ENCODE peak calls at places on chromosomes 2 and 18, in nine cellular contexts. O is GM20000, M is left ventricle myocardium inferior, V is HCT116, L is endothelial cell, H is lower lobe of right lung, W is psoas muscle, I is GM12864, X is heart right ventricle. S is an unnamed sample.

GRCh38 chr2:59484673-59485072 is 1068.8 kb downstream of the BCL11A start:
- DNase-seq in W (no peak), M (no peak), I (no peak), X (no peak), V (no peak), H (no peak), L (no peak), O (no peak), S (no peak)

GRCh38 chr2:217743980-217744761 is 258.6 kb downstream of the TNS1 start:
- DNase-seq in X (peak; percentile 55), O (no peak), H (no peak), M (peak; percentile 58), I (no peak), L (no peak), V (no peak), W (peak; percentile 77), S (no peak)

GRCh38 chr2:127097471-127097765 is 9.5 kb downstream of the BIN1 start:
- DNase-seq in V (no peak), I (no peak), X (no peak), W (no peak), H (peak; percentile 30), L (no peak), O (no peak), M (no peak), S (no peak)

GRCh38 chr2:195687320-195688086 is 30.5 kb downstream of the SLC39A10 start:
- DNase-seq in M (no peak), L (no peak), I (no peak), X (no peak), V (no peak), H (no peak), W (no peak), O (no peak), S (no peak)

GRCh38 chr2:136116111-136116812 is 1.7 kb downstream of the CXCR4 start:
- DNase-seq in X (peak; percentile 62), W (peak; percentile 61), I (no peak), M (peak; percentile 62), O (peak; percentile 48), H (peak; percentile 87), L (peak; percentile 39), V (no peak), S (peak; percentile 71)

GRCh38 chr2:35125278-35125677 is 1230.3 kb upstream of the CRIM1 start:
- DNase-seq in W (no peak), X (no peak), M (no peak), V (no peak), O (no peak), I (no peak), L (no peak), H (no peak), S (no peak)

GRCh38 chr18:48007955-48008701 is 77.7 kb upstream of the SMAD2 start:
- DNase-seq in L (peak; percentile 82), O (peak; percentile 89), V (no peak), I (no peak), H (peak; percentile 77), X (peak; percentile 69), W (peak; percentile 77), M (peak; percentile 69), S (peak; percentile 76)

GRCh38 chr2:231928481-231928880 is 2.3 kb upstream of the NPPC start:
- DNase-seq in W (no peak), X (no peak), O (peak; percentile 14), I (no peak), H (no peak), V (no peak), L (peak; percentile 42), M (no peak), S (peak; percentile 23)

GRCh38 chr18:7926526-7926925 is 359.4 kb downstream of the PTPRM start:
- DNase-seq in X (no peak), V (peak; percentile 64), M (no peak), L (peak; percentile 26), O (no peak), H (no peak), I (no peak), W (no peak), S (peak; percentile 78)

GRCh38 chr2:75447168-75447567 is 113.6 kb downstream of the EVA1A start:
- DNase-seq in L (no peak), M (no peak), V (no peak), W (no peak), O (no peak), I (no peak), X (no peak), H (no peak), S (no peak)

GRCh38 chr18:5510109-5510846 is 33.5 kb downstream of the EPB41L3 start:
- DNase-seq in H (no peak), V (no peak), L (no peak), I (no peak), X (no peak), M (no peak), W (no peak), O (no peak), S (no peak)

GRCh38 chr2:1742300-1742679 is 2.0 kb downstream of the PXDN start:
- DNase-seq in I (no peak), H (no peak), X (no peak), V (no peak), W (no peak), O (no peak), L (no peak), M (no peak), S (no peak)

DNA sequence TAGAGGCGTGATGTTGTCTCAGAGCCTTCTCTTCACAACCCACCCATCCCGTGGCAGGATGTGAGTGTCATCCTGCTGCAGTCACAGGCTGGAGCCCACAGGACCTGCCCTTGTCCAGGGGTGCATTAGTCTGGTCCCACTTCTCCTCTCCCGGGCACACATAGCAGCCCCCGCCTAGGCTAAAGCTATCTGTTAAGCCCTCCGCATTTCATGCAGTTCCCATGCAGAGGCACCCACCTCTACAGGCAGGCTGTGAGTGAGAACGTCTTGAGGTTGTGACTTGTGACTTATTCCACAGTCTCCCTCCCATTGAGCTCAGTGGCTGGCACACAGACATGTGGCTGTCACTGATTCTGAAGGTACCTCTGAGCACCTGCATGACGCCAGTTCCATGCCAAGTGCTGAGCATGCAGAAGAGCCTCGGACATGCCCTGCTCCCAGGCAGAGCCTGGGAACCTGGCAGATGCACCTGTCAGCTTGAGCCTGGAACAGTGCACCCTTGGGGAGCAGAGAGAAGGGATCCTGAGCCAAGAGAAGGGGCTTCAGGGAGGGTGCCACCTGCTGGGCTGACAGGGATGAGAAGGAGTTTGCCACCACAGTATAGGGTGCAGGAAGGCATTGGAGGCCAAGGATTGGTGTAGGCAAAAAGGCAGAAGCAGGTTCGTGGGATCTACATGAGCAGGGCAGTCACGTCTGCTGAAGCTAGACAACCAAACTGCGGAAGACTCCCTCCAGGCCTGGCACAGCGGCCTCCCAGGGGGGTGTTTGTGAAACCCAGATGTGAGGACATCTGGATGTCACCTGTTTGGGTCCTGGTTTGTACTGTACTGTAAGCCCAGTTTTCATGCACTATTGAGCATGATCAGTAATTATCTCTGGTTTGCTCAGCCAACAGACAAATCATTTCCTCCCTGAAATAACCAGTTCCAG is 213.6 kb downstream of the GLI2 start:
- DNase-seq in H (no peak), X (no peak), L (no peak), M (no peak), I (no peak), V (no peak), W (no peak), O (no peak), S (peak; percentile 67)
- TF ChIP-seq CTCF in H (no peak), X (no peak), L (no peak), M (peak; percentile 41), I (peak; percentile 23), V (peak; percentile 63), W (peak; percentile 28), O (no peak), S (peak; percentile 41)

GRCh38 chr2:143282684-143283083 is 153.5 kb downstream of the ARHGAP15 start:
- DNase-seq in X (no peak), W (no peak), M (no peak), L (peak; percentile 27), O (no peak), H (no peak), V (no peak), I (no peak), S (no peak)
- TF ChIP-seq CTCF in X (no peak), W (no peak), M (no peak), L (peak; percentile 66), O (peak; percentile 7), H (no peak), V (peak; percentile 55), I (peak; percentile 55), S (no peak)

GRCh38 chr2:157780211-157780610 is 95.9 kb downstream of the ACVR1 start:
- DNase-seq in M (no peak), V (no peak), O (no peak), H (no peak), L (no peak), X (no peak), I (no peak), W (no peak), S (no peak)

GRCh38 chr2:157779794-157780193 is 96.3 kb downstream of the ACVR1 start:
- DNase-seq in L (no peak), M (no peak), X (no peak), V (no peak), O (no peak), W (no peak), H (no peak), I (no peak), S (no peak)

GRCh38 chr2:157784169-157784822 is 91.8 kb downstream of the ACVR1 start:
- DNase-seq in O (no peak), M (peak; percentile 46), V (no peak), X (peak; percentile 34), L (no peak), H (peak; percentile 57), I (no peak), W (no peak), S (peak; percentile 54)

GRCh38 chr2:157783180-157783579 is 93.0 kb downstream of the ACVR1 start:
- DNase-seq in L (no peak), H (no peak), I (no peak), M (no peak), X (no peak), V (no peak), W (no peak), O (no peak), S (no peak)

GRCh38 chr2:157782057-157782845 is 93.9 kb downstream of the ACVR1 start:
- DNase-seq in L (no peak), M (no peak), I (no peak), W (peak; percentile 72), V (no peak), X (peak; percentile 15), H (no peak), O (no peak), S (no peak)
- TF ChIP-seq CTCF in L (no peak), M (peak; percentile 63), I (no peak), W (peak; percentile 54), V (no peak), X (peak; percentile 29), H (no peak), O (no peak), S (peak; percentile 22)

DNA sequence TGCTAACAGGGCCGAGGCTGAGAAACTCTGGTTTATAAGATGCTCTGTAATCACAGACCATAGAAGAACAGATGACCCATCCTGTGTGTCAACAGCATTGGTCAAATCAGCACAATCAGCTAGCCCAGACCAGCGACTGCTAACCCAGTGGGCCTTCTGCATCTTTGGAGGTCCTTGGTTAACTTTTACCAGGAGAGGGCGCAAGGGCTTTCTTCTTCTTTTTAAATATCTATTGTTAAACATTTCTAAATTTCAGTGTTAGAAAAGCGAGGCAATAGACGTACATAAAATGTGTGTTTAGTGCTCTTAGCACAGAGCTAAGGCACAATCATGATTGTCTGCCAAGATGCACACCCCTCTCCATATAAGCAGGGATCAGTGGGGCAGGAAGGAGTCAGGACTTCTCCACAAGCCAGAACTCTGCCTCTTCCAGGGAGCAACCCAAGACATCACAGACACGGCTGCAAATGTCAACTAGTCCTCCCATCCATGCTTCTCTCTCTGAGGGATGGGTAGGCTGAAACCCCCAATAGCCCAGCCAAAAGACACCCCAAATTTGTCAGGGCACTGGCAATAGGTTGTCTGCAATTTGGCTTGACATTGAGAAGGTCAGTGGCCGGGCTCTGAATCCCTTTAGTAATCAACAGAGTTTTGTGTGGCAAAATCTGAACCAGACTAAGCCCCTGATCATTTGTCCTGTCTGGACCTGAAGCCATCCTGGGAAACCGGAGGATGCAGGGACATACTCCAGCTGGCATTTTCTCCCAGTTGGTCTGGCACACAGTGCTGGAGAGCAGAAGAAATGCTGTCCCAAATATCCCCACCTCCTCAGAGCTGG is 188.2 kb downstream of the BCL2 start:
- DNase-seq in O (peak; percentile 52), X (peak; percentile 74), V (no peak), I (no peak), L (peak; percentile 28), M (no peak), W (no peak), H (no peak), S (peak; percentile 56)
- TF ChIP-seq CTCF in O (peak; percentile 39), X (peak; percentile 75), V (peak; percentile 42), I (peak; percentile 63), L (peak; percentile 25), M (peak; percentile 79), W (peak; percentile 73), H (peak; percentile 71), S (peak; percentile 51)